ENCODE peak calls at places on chromosomes 6 and 20, in seven cellular contexts. One of them, this sample, is unnamed.

GRCh38 chr6:79544939-79545450 is 7.8 kb upstream of the LCA5 start:
- DNase-seq in SK-N-DZ: peak
- DNase-seq in mammary epithelial cell: peak
- DNase-seq in pancreas: peak
- DNase-seq in CD8-positive, alpha-beta memory T cell: no peak
- DNase-seq in GM20000: peak
- DNase-seq in dermis microvascular lymphatic vessel endothelial cell: peak
- DNase-seq in this sample: no peak

GRCh38 chr6:15116889-15117288 is 129.0 kb upstream of the JARID2 start:
- DNase-seq in SK-N-DZ: no peak
- DNase-seq in mammary epithelial cell: no peak
- DNase-seq in pancreas: no peak
- DNase-seq in CD8-positive, alpha-beta memory T cell: no peak
- DNase-seq in GM20000: no peak
- DNase-seq in dermis microvascular lymphatic vessel endothelial cell: no peak
- DNase-seq in this sample: no peak

GRCh38 chr6:39114395-39114706 is 635 bp downstream of the SAYSD1 start:
- DNase-seq in SK-N-DZ: no peak
- DNase-seq in mammary epithelial cell: no peak
- DNase-seq in pancreas: no peak
- DNase-seq in CD8-positive, alpha-beta memory T cell: no peak
- DNase-seq in GM20000: no peak
- DNase-seq in dermis microvascular lymphatic vessel endothelial cell: no peak
- DNase-seq in this sample: no peak

GRCh38 chr6:148723484-148723883 is 23.3 kb upstream of the UST start:
- DNase-seq in SK-N-DZ: no peak
- DNase-seq in mammary epithelial cell: peak
- DNase-seq in pancreas: no peak
- DNase-seq in CD8-positive, alpha-beta memory T cell: no peak
- DNase-seq in GM20000: no peak
- DNase-seq in dermis microvascular lymphatic vessel endothelial cell: no peak
- DNase-seq in this sample: no peak

GRCh38 chr20:34925981-34926380 is 29.6 kb downstream of the GSS start:
- DNase-seq in SK-N-DZ: no peak
- DNase-seq in mammary epithelial cell: no peak
- DNase-seq in pancreas: no peak
- DNase-seq in CD8-positive, alpha-beta memory T cell: no peak
- DNase-seq in GM20000: no peak
- DNase-seq in dermis microvascular lymphatic vessel endothelial cell: no peak
- DNase-seq in this sample: no peak

GRCh38 chr6:53241936-53242335 is 93.3 kb upstream of the GCM1 start:
- DNase-seq in SK-N-DZ: no peak
- DNase-seq in mammary epithelial cell: no peak
- DNase-seq in pancreas: no peak
- DNase-seq in CD8-positive, alpha-beta memory T cell: no peak
- DNase-seq in GM20000: no peak
- DNase-seq in dermis microvascular lymphatic vessel endothelial cell: no peak
- DNase-seq in this sample: no peak

GRCh38 chr6:155412335-155412734 is 43.3 kb downstream of the NOX3 start:
- DNase-seq in SK-N-DZ: no peak
- DNase-seq in mammary epithelial cell: no peak
- DNase-seq in pancreas: no peak
- DNase-seq in CD8-positive, alpha-beta memory T cell: no peak
- DNase-seq in GM20000: no peak
- DNase-seq in dermis microvascular lymphatic vessel endothelial cell: no peak
- DNase-seq in this sample: no peak

GRCh38 chr6:40146902-40147301 is 212.6 kb upstream of the MOCS1 start:
- DNase-seq in SK-N-DZ: no peak
- DNase-seq in mammary epithelial cell: no peak
- DNase-seq in pancreas: no peak
- DNase-seq in CD8-positive, alpha-beta memory T cell: no peak
- DNase-seq in GM20000: no peak
- DNase-seq in dermis microvascular lymphatic vessel endothelial cell: no peak
- DNase-seq in this sample: no peak

GRCh38 chr20:1752045-1752444 is 94.5 kb upstream of the SIRPG start:
- DNase-seq in SK-N-DZ: no peak
- DNase-seq in mammary epithelial cell: no peak
- DNase-seq in pancreas: no peak
- DNase-seq in CD8-positive, alpha-beta memory T cell: no peak
- DNase-seq in GM20000: no peak
- DNase-seq in dermis microvascular lymphatic vessel endothelial cell: no peak
- DNase-seq in this sample: no peak

GRCh38 chr6:18053555-18054445 is 66.4 kb upstream of the KIF13A start:
- DNase-seq in SK-N-DZ: no peak
- DNase-seq in mammary epithelial cell: peak
- DNase-seq in pancreas: no peak
- DNase-seq in CD8-positive, alpha-beta memory T cell: no peak
- DNase-seq in GM20000: no peak
- DNase-seq in dermis microvascular lymphatic vessel endothelial cell: no peak
- DNase-seq in this sample: no peak